ENCODE peak calls at places on chromosomes 7 and 10, in six cellular contexts. V is HCT116, W is spleen, K is esophagus muscularis mucosa, Y is endothelial cell of umbilical vein, G is stomach. B is an unnamed sample.

GRCh38 chr10:86678999-86679792 is 10.9 kb downstream of the LDB3 start:
- DNase-seq in V (no peak), K (no peak), W (no peak), G (no peak), Y (no peak), B (peak; percentile 41)

GRCh38 chr10:5952731-5953385 is 24.5 kb downstream of the IL15RA start:
- DNase-seq in V (no peak), G (no peak), Y (no peak), W (peak; percentile 56), K (no peak), B (no peak)

GRCh38 chr7:129271500-129272355 is 46.9 kb downstream of the AHCYL2 start:
- DNase-seq in K (no peak), W (no peak), V (peak; percentile 38), G (peak; percentile 39), Y (peak; percentile 69), B (peak; percentile 55)

GRCh38 chr10:77041636-77042258 is 595.9 kb downstream of the KCNMA1 start:
- DNase-seq in G (no peak), V (no peak), Y (peak; percentile 11), K (no peak), W (no peak), B (no peak)

GRCh38 chr7:100791881-100792666 is 35.2 kb downstream of the EPHB4 start:
- DNase-seq in G (no peak), Y (no peak), W (no peak), K (no peak), V (no peak), B (no peak)

GRCh38 chr10:3233486-3233990 is 61.0 kb upstream of the PITRM1 start:
- DNase-seq in V (no peak), Y (peak; percentile 43), G (no peak), K (no peak), W (no peak), B (no peak)

GRCh38 chr10:50326757-50327701 is 75.7 kb upstream of the ASAH2 start:
- DNase-seq in Y (peak; percentile 92), G (no peak), K (no peak), V (no peak), W (no peak), B (no peak)

GRCh38 chr7:2138146-2138765 is 94.5 kb downstream of the MAD1L1 start:
- DNase-seq in V (no peak), Y (peak; percentile 30), K (no peak), W (peak; percentile 88), G (no peak), B (peak; percentile 19)

GRCh38 chr10:103849880-103850571 is 5.3 kb downstream of the SH3PXD2A start:
- DNase-seq in K (no peak), Y (peak; percentile 75), W (no peak), V (no peak), G (no peak), B (no peak)

GRCh38 chr7:3294432-3295100 is 6.5 kb upstream of the SDK1 start:
- DNase-seq in G (peak; percentile 79), V (no peak), Y (no peak), K (no peak), W (no peak), B (peak; percentile 69)

GRCh38 chr7:100966542-100967291 is 2.6 kb upstream of the MUC12 start:
- DNase-seq in K (no peak), W (no peak), Y (no peak), V (no peak), G (no peak), B (peak; percentile 61)

GRCh38 chr10:61779950-61780659 is 117.4 kb downstream of the CABCOCO1 start:
- DNase-seq in K (no peak), V (no peak), Y (peak; percentile 90), G (no peak), W (no peak), B (peak; percentile 27)

GRCh38 chr7:30531286-30531685 is 26.7 kb upstream of the GGCT start:
- DNase-seq in W (no peak), K (no peak), G (no peak), Y (no peak), V (no peak), B (no peak)

GRCh38 chr7:64887756-64888508 is 15.1 kb upstream of the ZNF273 start:
- DNase-seq in K (peak; percentile 88), Y (no peak), V (no peak), G (peak; percentile 28), W (no peak), B (peak; percentile 60)

GRCh38 chr10:69901022-69901421 is 99.3 kb downstream of the COL13A1 start:
- DNase-seq in G (no peak), K (no peak), V (no peak), W (no peak), Y (no peak), B (no peak)

GRCh38 chr7:152624218-152624617 is 51.7 kb downstream of the XRCC2 start:
- DNase-seq in G (no peak), Y (no peak), V (no peak), K (no peak), W (no peak), B (no peak)

GRCh38 chr10:6108631-6109443 is 20.0 kb downstream of the RBM17 start:
- DNase-seq in Y (peak; percentile 61), K (no peak), W (no peak), V (peak; percentile 13), G (no peak), B (no peak)

GRCh38 chr7:157576415-157576814 is 239.6 kb downstream of the DNAJB6 start:
- DNase-seq in G (no peak), W (peak; percentile 93), Y (no peak), V (no peak), K (no peak), B (peak; percentile 56)

GRCh38 chr7:44936322-44936721 is 42.5 kb downstream of the MYO1G start:
- DNase-seq in V (no peak), G (no peak), K (no peak), W (no peak), Y (no peak), B (no peak)

GRCh38 chr7:30027915-30028748 is at the start of gene PLEKHA8:
- DNase-seq in W (peak; percentile 97), V (peak; percentile 78), K (peak; percentile 94), Y (peak; percentile 88), G (peak; percentile 87), B (peak; percentile 92)

GRCh38 chr7:95908499-95908898 is 136.1 kb downstream of the DYNC1I1 start:
- DNase-seq in V (no peak), G (no peak), Y (no peak), K (no peak), W (no peak), B (no peak)

GRCh38 chr10:88908194-88908593 is 28.1 kb downstream of the STAMBPL1 start:
- DNase-seq in Y (no peak), K (no peak), V (no peak), W (no peak), G (no peak), B (no peak)

GRCh38 chr10:93542358-93542791 is 24.1 kb upstream of the FFAR4 start:
- DNase-seq in V (no peak), W (no peak), G (peak; percentile 45), Y (peak; percentile 53), K (no peak), B (peak; percentile 80)

GRCh38 chr7:158865462-158865922 is 9.1 kb downstream of the DYNC2I1 start:
- DNase-seq in G (no peak), K (no peak), W (no peak), V (no peak), Y (peak; percentile 29), B (peak; percentile 48)

GRCh38 chr7:130951976-130952313 is 217.9 kb upstream of the KLF14 start:
- DNase-seq in V (no peak), Y (no peak), W (no peak), G (no peak), K (no peak), B (no peak)

GRCh38 chr7:104040666-104041065 is 51.2 kb upstream of the RELN start:
- DNase-seq in G (no peak), K (no peak), Y (no peak), V (no peak), W (no peak), B (no peak)

GRCh38 chr7:104039363-104039762 is 49.9 kb upstream of the RELN start:
- DNase-seq in G (no peak), V (no peak), K (no peak), W (no peak), Y (no peak), B (no peak)

DNA sequence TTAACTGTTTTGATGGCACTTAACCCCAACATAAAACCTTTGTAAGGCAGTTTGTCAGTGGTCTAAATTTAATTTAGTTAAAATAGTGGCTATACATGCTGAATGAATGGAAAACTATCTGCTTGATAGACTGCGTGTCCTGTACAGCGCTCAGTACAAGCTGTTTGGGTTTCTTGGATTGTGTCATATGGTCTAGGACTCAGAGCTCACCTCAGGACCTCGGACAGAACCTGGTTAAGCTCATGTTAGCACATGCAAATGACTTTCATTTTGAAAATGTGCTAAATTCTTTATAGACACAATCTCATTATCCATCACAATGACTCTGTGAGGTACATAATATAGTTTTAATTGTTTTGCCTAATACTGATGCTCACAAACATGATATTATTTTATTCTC is 55.7 kb upstream of the RELN start:
- DNase-seq in G (no peak), V (no peak), K (no peak), W (no peak), Y (no peak), B (no peak)
- TF ChIP-seq POLR2A in G (no peak), V (no peak), K (no peak), W (no peak), Y (no peak), B (no peak)

GRCh38 chr10:101060951-101061813 is 607 bp upstream of the KAZALD1 start:
- DNase-seq in G (peak; percentile 97), V (peak; percentile 91), W (peak; percentile 97), K (no peak), Y (peak; percentile 93), B (peak; percentile 96)
- TF ChIP-seq POLR2AphosphoS5 in G (no peak), V (peak; percentile 88), W (peak; percentile 85), K (peak; percentile 68), Y (no peak), B (peak; percentile 71)

GRCh38 chr10:44391981-44392380 is 7.1 kb upstream of the CXCL12 start:
- DNase-seq in W (peak; percentile 40), Y (no peak), G (no peak), V (no peak), K (peak; percentile 78), B (no peak)
- H3K4me3 ChIP-seq in W (no peak overlapping the region), Y (no peak overlapping the region), G (no peak overlapping the region), V (no peak overlapping the region), K (no peak overlapping the region), B (no peak overlapping the region)

GRCh38 chr7:102395958-102396709 is at the start of gene PRKRIP1:
- DNase-seq in V (peak; percentile 82), G (peak; percentile 84), K (peak; percentile 94), Y (peak; percentile 92), W (peak; percentile 96), B (peak; percentile 89)

GRCh38 chr7:102393467-102393866 is 2.7 kb upstream of the PRKRIP1 start:
- DNase-seq in G (no peak), K (peak; percentile 57), W (no peak), V (no peak), Y (no peak), B (no peak)

GRCh38 chr7:102396710-102397019 is 502 bp downstream of the PRKRIP1 start:
- DNase-seq in V (no peak), G (no peak), W (no peak), K (no peak), Y (no peak), B (no peak)

GRCh38 chr7:102398543-102398942 is 2.4 kb downstream of the PRKRIP1 start:
- DNase-seq in W (no peak), K (no peak), G (no peak), Y (no peak), V (no peak), B (no peak)

DNA sequence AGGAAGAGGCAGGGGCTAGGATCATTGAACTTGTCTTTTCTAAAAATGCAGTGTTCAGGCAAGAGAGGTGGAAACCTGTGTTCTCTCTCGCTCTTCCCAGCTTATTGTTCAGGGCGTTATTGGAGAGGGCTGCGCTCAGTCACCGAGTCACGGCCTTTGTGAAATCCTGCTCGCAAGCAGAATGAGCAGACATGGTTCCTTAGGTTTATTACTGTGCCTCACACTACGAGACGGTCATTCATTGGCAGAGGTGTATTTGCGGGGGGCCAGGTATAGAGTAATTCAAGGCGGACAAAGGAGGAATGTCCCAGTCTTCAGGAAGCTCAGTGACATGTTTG is 574 bp upstream of the PRKRIP1 start:
- DNase-seq in G (no peak), Y (no peak), W (no peak), V (no peak), K (no peak), B (no peak)
- TF ChIP-seq POLR2A in G (no peak), Y (no peak), W (no peak), V (no peak), K (no peak), B (no peak)